ENCODE peak calls at places on chromosomes 3 and 15, in ten cellular contexts. H, G, V, Y, T, D, J, A, C and M are unnamed samples.
A peak's percentile ranks its signal among the peaks of the same experiment; 100 is the strongest.

GRCh38 chr3:44924102-44925084 is 50.0 kb downstream of the TGM4 start:
- DNase-seq in H (no peak), G (no peak), V (no peak), Y (peak; percentile 81), T (peak; percentile 56), D (no peak), J (no peak), A (no peak), C (no peak), M (no peak)

GRCh38 chr3:106399208-106399607 is 530.4 kb upstream of the CBLB start:
- DNase-seq in H (no peak), G (no peak), V (no peak), Y (no peak), T (peak; percentile 36), D (no peak), J (no peak), A (no peak), C (no peak), M (no peak)

GRCh38 chr3:16286672-16287604 is 21.9 kb downstream of the OXNAD1 start:
- DNase-seq in H (no peak), G (no peak), V (no peak), Y (peak; percentile 66), T (no peak), D (no peak), J (no peak), A (no peak), C (no peak), M (no peak)

GRCh38 chr15:60006203-60006782 is 2.2 kb downstream of the FOXB1 start:
- DNase-seq in H (no peak), G (no peak), V (no peak), Y (peak; percentile 30), T (peak; percentile 2), D (no peak), J (no peak), A (peak; percentile 90), C (no peak), M (peak; percentile 22)

GRCh38 chr3:105538483-105538882 is 171.8 kb downstream of the ALCAM start:
- DNase-seq in H (no peak), G (no peak), V (no peak), Y (no peak), T (no peak), D (no peak), J (no peak), A (no peak), C (no peak), M (peak; percentile 29)

GRCh38 chr3:74633021-74633420 is 18.6 kb upstream of the CNTN3 start:
- DNase-seq in H (no peak), G (no peak), V (no peak), Y (no peak), T (peak; percentile 45), D (no peak), J (no peak), A (no peak), C (no peak), M (no peak)

GRCh38 chr3:156648086-156648485 is 26.3 kb upstream of the TIPARP start:
- DNase-seq in H (no peak), G (no peak), V (no peak), Y (peak; percentile 34), T (peak; percentile 75), D (no peak), J (no peak), A (no peak), C (no peak), M (no peak)

GRCh38 chr3:186053954-186054353 is 54.9 kb downstream of the ETV5 start:
- DNase-seq in H (no peak), G (no peak), V (no peak), Y (no peak), T (peak; percentile 73), D (peak; percentile 38), J (no peak), A (no peak), C (no peak), M (no peak)

GRCh38 chr3:186400677-186401076 is 38.6 kb upstream of the DGKG start:
- DNase-seq in H (no peak), G (no peak), V (no peak), Y (peak; percentile 12), T (no peak), D (no peak), J (no peak), A (no peak), C (no peak), M (no peak)

GRCh38 chr15:89441295-89441762 is 55.1 kb downstream of the RHCG start:
- DNase-seq in H (peak; percentile 93), G (no peak), V (no peak), Y (no peak), T (no peak), D (no peak), J (no peak), A (no peak), C (no peak), M (no peak)

GRCh38 chr15:45991863-45992262 is 357.0 kb downstream of the SQOR start:
- DNase-seq in H (no peak), G (no peak), V (no peak), Y (no peak), T (no peak), D (no peak), J (no peak), A (no peak), C (no peak), M (no peak)

GRCh38 chr15:27865323-27865922 is 233.7 kb downstream of the OCA2 start:
- DNase-seq in H (no peak), G (no peak), V (no peak), Y (no peak), T (no peak), D (no peak), J (no peak), A (no peak), C (no peak), M (no peak)

GRCh38 chr3:24773798-24774197 is 279.1 kb upstream of the THRB start:
- DNase-seq in H (peak; percentile 42), G (peak; percentile 73), V (peak; percentile 13), Y (peak; percentile 76), T (peak; percentile 41), D (peak; percentile 3), J (no peak), A (peak; percentile 80), C (peak; percentile 22), M (peak; percentile 61)

GRCh38 chr3:116586285-116586944 is 123.2 kb upstream of the TUSC7 start:
- DNase-seq in H (no peak), G (no peak), V (no peak), Y (no peak), T (no peak), D (no peak), J (no peak), A (peak; percentile 27), C (no peak), M (no peak)

DNA sequence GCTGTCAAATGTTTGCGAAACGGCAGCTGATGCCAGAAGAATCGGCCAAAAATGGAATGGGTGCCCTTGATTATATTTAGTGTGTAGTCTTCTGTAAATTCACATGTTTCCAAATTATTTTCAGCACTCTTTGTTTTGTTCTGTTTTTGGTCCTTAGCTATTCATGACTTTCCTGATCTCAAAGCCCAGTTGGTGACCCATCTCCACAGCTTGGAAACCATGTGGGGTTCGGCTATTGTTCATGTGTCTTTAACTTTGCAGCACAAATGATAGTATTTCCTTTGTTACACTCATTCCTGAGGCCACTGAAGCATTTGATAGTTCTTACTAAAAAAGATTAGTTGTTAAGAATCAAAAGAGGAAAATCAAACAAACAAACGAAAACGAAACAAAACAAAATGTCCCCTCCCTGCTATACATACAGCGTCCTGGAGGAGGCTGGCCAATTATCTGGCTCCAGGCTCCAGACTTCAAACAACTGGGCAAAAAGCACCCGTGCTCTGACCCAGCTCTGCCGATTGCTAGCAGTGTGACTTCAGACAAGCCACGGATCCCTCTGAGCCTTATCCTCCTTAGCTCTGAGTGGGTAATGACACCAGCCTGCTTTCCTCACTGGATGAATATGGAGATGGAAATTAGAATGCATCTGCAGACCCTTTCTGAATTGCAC is 121.0 kb downstream of the CACNA2D3 start:
- DNase-seq in H (no peak), G (no peak), V (peak; percentile 41), Y (peak; percentile 53), T (no peak), D (no peak), J (no peak), A (no peak), C (no peak), M (no peak)
- TF ChIP-seq CTCF in H (no peak), G (no peak), V (no peak), Y (no peak), T (no peak), D (no peak), J (no peak), A (peak; percentile 21), C (no peak), M (no peak)

DNA sequence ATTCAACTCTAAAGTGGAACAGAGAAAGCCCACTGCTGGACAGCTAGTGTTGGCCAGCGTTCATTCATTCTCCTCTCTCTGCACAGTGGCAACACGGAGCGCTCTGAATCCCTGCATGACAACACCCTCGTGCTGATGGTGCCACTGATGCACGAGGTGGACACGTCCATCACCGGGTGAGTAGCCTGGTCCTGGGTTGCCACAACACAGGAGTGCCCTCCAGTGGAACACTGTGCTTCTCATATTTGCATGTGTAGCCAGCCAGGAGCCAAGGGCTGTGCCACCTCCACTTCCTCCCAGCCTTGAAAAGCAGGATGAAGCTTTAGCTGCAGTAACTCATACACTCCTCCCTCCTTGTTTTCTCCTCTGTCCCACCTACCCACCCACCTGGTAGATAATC is 120.0 kb upstream of the CTDSPL start:
- DNase-seq in H (peak; percentile 7), G (peak; percentile 72), V (peak; percentile 40), Y (peak; percentile 21), T (no peak), D (no peak), J (peak; percentile 65), A (no peak), C (peak; percentile 49), M (peak; percentile 30)
- H3K27ac ChIP-seq in H (no peak overlapping the region), G (no peak overlapping the region), V (no peak overlapping the region), Y (no peak overlapping the region), T (no peak overlapping the region), D (no peak overlapping the region), J (no peak overlapping the region), A (no peak overlapping the region), C (no peak overlapping the region), M (no peak overlapping the region)

GRCh38 chr3:33006081-33006480 is 54.6 kb downstream of the CCR4 start:
- DNase-seq in H (no peak), G (no peak), V (no peak), Y (no peak), T (no peak), D (no peak), J (no peak), A (peak; percentile 63), C (no peak), M (no peak)
- TF ChIP-seq CTCF in H (peak; percentile 21), G (no peak), V (no peak), Y (no peak), T (no peak), D (no peak), J (no peak), A (peak; percentile 67), C (no peak), M (no peak)

DNA sequence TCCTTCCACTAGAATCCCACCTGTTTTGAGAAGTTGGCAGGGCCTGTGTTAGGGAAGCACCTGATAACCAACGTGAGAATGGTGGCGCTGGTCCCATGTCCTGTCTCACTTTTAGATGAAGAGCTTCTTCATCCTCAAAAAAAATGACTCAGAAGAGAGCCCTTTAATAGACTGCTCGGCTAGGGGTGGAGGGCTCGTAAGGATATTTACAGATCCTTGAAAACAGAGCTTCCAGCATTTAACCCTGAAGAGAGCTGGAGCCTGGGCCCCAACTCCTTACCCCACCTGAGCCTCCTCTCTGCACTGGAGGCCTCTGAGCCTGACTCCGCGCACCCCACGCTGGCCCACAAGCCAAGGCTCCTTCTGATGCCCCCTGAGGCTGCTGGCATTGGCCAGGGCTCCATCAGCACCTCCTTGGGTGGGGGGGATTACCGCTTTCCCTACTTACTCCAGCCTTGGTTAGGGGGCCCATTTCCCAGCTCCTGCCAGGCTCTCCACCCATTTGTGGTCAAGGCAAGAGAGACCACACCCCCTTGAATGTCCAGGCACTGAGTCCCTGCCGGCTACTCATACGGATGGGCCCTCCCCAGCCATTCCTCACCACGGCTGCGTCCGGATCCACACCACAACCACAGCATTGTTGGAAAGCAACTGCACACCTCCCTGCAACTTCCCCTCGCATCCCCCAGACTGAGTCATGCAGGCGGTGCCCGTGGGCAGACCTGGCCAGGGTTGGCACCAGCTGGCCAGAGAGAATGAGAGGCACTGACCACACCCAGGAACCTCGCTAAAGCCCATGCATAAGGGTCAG is 30.2 kb downstream of the LOXL1 start:
- DNase-seq in H (no peak), G (peak; percentile 66), V (no peak), Y (peak; percentile 91), T (peak; percentile 92), D (peak; percentile 63), J (no peak), A (no peak), C (peak; percentile 60), M (peak; percentile 77)
- H3K27ac ChIP-seq in H (no peak overlapping the region), G (no peak overlapping the region), V (peak overlapping the region; percentile 53), Y (no peak overlapping the region), T (peak overlapping the region; percentile 6), D (peak overlapping the region; percentile 47), J (no peak overlapping the region), A (no peak overlapping the region), C (no peak overlapping the region), M (no peak overlapping the region)